ENCODE peak calls at places on chromosomes 6 and 20, in six cellular contexts. One of them, this sample, is unnamed.

GRCh38 chr6:154595538-154595937 is 85.1 kb upstream of the CNKSR3 start:
- DNase-seq in adipocyte: no peak
- DNase-seq in OCI-LY7: no peak
- DNase-seq in CD4-positive, alpha-beta memory T cell: no peak
- DNase-seq in fibroblast of lung: no peak
- DNase-seq in tibial nerve: no peak
- DNase-seq in this sample: no peak

GRCh38 chr6:170111816-170112582 is 178.9 kb downstream of the DLL1 start:
- DNase-seq in adipocyte: no peak
- DNase-seq in OCI-LY7: no peak
- DNase-seq in CD4-positive, alpha-beta memory T cell: no peak
- DNase-seq in fibroblast of lung: no peak
- DNase-seq in tibial nerve: no peak
- DNase-seq in this sample: no peak

GRCh38 chr6:139595183-139595582 is 220.7 kb upstream of the CITED2 start:
- DNase-seq in adipocyte: peak; percentile 51
- DNase-seq in OCI-LY7: no peak
- DNase-seq in CD4-positive, alpha-beta memory T cell: peak; percentile 15
- DNase-seq in fibroblast of lung: peak; percentile 58
- DNase-seq in tibial nerve: no peak
- DNase-seq in this sample: no peak

GRCh38 chr6:48176909-48177308 is 65.9 kb upstream of the PTCHD4 start:
- DNase-seq in adipocyte: no peak
- DNase-seq in OCI-LY7: no peak
- DNase-seq in CD4-positive, alpha-beta memory T cell: no peak
- DNase-seq in fibroblast of lung: no peak
- DNase-seq in tibial nerve: no peak
- DNase-seq in this sample: no peak

GRCh38 chr6:36139991-36140710 is 9.8 kb downstream of the MAPK13 start:
- DNase-seq in adipocyte: no peak
- DNase-seq in OCI-LY7: peak; percentile 34
- DNase-seq in CD4-positive, alpha-beta memory T cell: no peak
- DNase-seq in fibroblast of lung: no peak
- DNase-seq in tibial nerve: no peak
- DNase-seq in this sample: no peak

GRCh38 chr20:1160496-1160895 is 24.3 kb downstream of the TMEM74B start:
- DNase-seq in adipocyte: no peak
- DNase-seq in OCI-LY7: no peak
- DNase-seq in CD4-positive, alpha-beta memory T cell: no peak
- DNase-seq in fibroblast of lung: no peak
- DNase-seq in tibial nerve: no peak
- DNase-seq in this sample: no peak

GRCh38 chr6:109059591-109060021 is 35.0 kb downstream of the SESN1 start:
- DNase-seq in adipocyte: peak; percentile 60
- DNase-seq in OCI-LY7: peak; percentile 26
- DNase-seq in CD4-positive, alpha-beta memory T cell: peak; percentile 52
- DNase-seq in fibroblast of lung: no peak
- DNase-seq in tibial nerve: no peak
- DNase-seq in this sample: no peak

GRCh38 chr6:152854086-152854795 is 103.6 kb downstream of the VIP start:
- DNase-seq in adipocyte: no peak
- DNase-seq in OCI-LY7: no peak
- DNase-seq in CD4-positive, alpha-beta memory T cell: no peak
- DNase-seq in fibroblast of lung: no peak
- DNase-seq in tibial nerve: no peak
- DNase-seq in this sample: no peak

GRCh38 chr20:4555188-4555893 is 166.4 kb upstream of the PRND start:
- DNase-seq in adipocyte: peak; percentile 28
- DNase-seq in OCI-LY7: no peak
- DNase-seq in CD4-positive, alpha-beta memory T cell: no peak
- DNase-seq in fibroblast of lung: peak; percentile 96
- DNase-seq in tibial nerve: no peak
- DNase-seq in this sample: no peak

GRCh38 chr6:136249336-136249735 is 775 bp downstream of the MTFR2 start:
- DNase-seq in adipocyte: no peak
- DNase-seq in OCI-LY7: peak; percentile 14
- DNase-seq in CD4-positive, alpha-beta memory T cell: no peak
- DNase-seq in fibroblast of lung: no peak
- DNase-seq in tibial nerve: no peak
- DNase-seq in this sample: no peak

GRCh38 chr20:63057133-63058117 is 50.7 kb upstream of the BHLHE23 start:
- DNase-seq in adipocyte: no peak
- DNase-seq in OCI-LY7: no peak
- DNase-seq in CD4-positive, alpha-beta memory T cell: no peak
- DNase-seq in fibroblast of lung: peak; percentile 5
- DNase-seq in tibial nerve: no peak
- DNase-seq in this sample: no peak

GRCh38 chr6:125154184-125155135 is 887 bp downstream of the TPD52L1 start:
- DNase-seq in adipocyte: peak; percentile 38
- DNase-seq in OCI-LY7: peak; percentile 4
- DNase-seq in CD4-positive, alpha-beta memory T cell: no peak
- DNase-seq in fibroblast of lung: no peak
- DNase-seq in tibial nerve: peak; percentile 7
- DNase-seq in this sample: no peak

GRCh38 chr20:12201289-12201991 is 283.7 kb downstream of the BTBD3 start:
- DNase-seq in adipocyte: peak; percentile 9
- DNase-seq in OCI-LY7: no peak
- DNase-seq in CD4-positive, alpha-beta memory T cell: no peak
- DNase-seq in fibroblast of lung: peak; percentile 55
- DNase-seq in tibial nerve: no peak
- DNase-seq in this sample: no peak

GRCh38 chr6:39617023-39617422 is 108.2 kb downstream of the KIF6 start:
- DNase-seq in adipocyte: no peak
- DNase-seq in OCI-LY7: no peak
- DNase-seq in CD4-positive, alpha-beta memory T cell: no peak
- DNase-seq in fibroblast of lung: no peak
- DNase-seq in tibial nerve: no peak
- DNase-seq in this sample: no peak

GRCh38 chr6:16712931-16713484 is 48.3 kb downstream of the ATXN1 start:
- DNase-seq in adipocyte: peak; percentile 94
- DNase-seq in OCI-LY7: no peak
- DNase-seq in CD4-positive, alpha-beta memory T cell: no peak
- DNase-seq in fibroblast of lung: peak; percentile 91
- DNase-seq in tibial nerve: peak; percentile 48
- DNase-seq in this sample: peak; percentile 76

GRCh38 chr6:2775003-2775402 is 9.8 kb downstream of the WRNIP1 start:
- DNase-seq in adipocyte: no peak
- DNase-seq in OCI-LY7: no peak
- DNase-seq in CD4-positive, alpha-beta memory T cell: no peak
- DNase-seq in fibroblast of lung: no peak
- DNase-seq in tibial nerve: no peak
- DNase-seq in this sample: no peak

GRCh38 chr20:37954626-37955025 is 51.7 kb downstream of the VSTM2L start:
- DNase-seq in adipocyte: no peak
- DNase-seq in OCI-LY7: no peak
- DNase-seq in CD4-positive, alpha-beta memory T cell: no peak
- DNase-seq in fibroblast of lung: no peak
- DNase-seq in tibial nerve: no peak
- DNase-seq in this sample: no peak

GRCh38 chr6:11543919-11544518 is 6.5 kb downstream of the TMEM170B start:
- DNase-seq in adipocyte: no peak
- DNase-seq in OCI-LY7: no peak
- DNase-seq in CD4-positive, alpha-beta memory T cell: no peak
- DNase-seq in fibroblast of lung: no peak
- DNase-seq in tibial nerve: no peak
- DNase-seq in this sample: no peak

GRCh38 chr6:163929538-163929937 is 515.0 kb downstream of the QKI start:
- DNase-seq in adipocyte: no peak
- DNase-seq in OCI-LY7: no peak
- DNase-seq in CD4-positive, alpha-beta memory T cell: no peak
- DNase-seq in fibroblast of lung: no peak
- DNase-seq in tibial nerve: no peak
- DNase-seq in this sample: no peak

GRCh38 chr6:26223677-26224546 is 136.7 kb downstream of the HFE start:
- DNase-seq in adipocyte: peak; percentile 96
- DNase-seq in OCI-LY7: no peak
- DNase-seq in CD4-positive, alpha-beta memory T cell: peak; percentile 84
- DNase-seq in fibroblast of lung: peak; percentile 98
- DNase-seq in tibial nerve: peak; percentile 59
- DNase-seq in this sample: no peak

GRCh38 chr6:72386324-72386723 is 235.5 kb upstream of the KCNQ5 start:
- DNase-seq in adipocyte: no peak
- DNase-seq in OCI-LY7: no peak
- DNase-seq in CD4-positive, alpha-beta memory T cell: no peak
- DNase-seq in fibroblast of lung: peak; percentile 18
- DNase-seq in tibial nerve: no peak
- DNase-seq in this sample: no peak

GRCh38 chr6:137224890-137225198 is 5.7 kb upstream of the IFNGR1 start:
- DNase-seq in adipocyte: no peak
- DNase-seq in OCI-LY7: peak; percentile 83
- DNase-seq in CD4-positive, alpha-beta memory T cell: no peak
- DNase-seq in fibroblast of lung: no peak
- DNase-seq in tibial nerve: no peak
- DNase-seq in this sample: no peak

GRCh38 chr6:149334201-149334600 is 16.7 kb downstream of the TAB2 start:
- DNase-seq in adipocyte: peak; percentile 42
- DNase-seq in OCI-LY7: no peak
- DNase-seq in CD4-positive, alpha-beta memory T cell: no peak
- DNase-seq in fibroblast of lung: peak; percentile 57
- DNase-seq in tibial nerve: no peak
- DNase-seq in this sample: no peak

GRCh38 chr6:149334682-149335160 is 17.2 kb downstream of the TAB2 start:
- DNase-seq in adipocyte: peak; percentile 85
- DNase-seq in OCI-LY7: no peak
- DNase-seq in CD4-positive, alpha-beta memory T cell: no peak
- DNase-seq in fibroblast of lung: peak; percentile 69
- DNase-seq in tibial nerve: no peak
- DNase-seq in this sample: no peak

GRCh38 chr6:149335924-149336323 is 18.4 kb downstream of the TAB2 start:
- DNase-seq in adipocyte: peak; percentile 46
- DNase-seq in OCI-LY7: no peak
- DNase-seq in CD4-positive, alpha-beta memory T cell: no peak
- DNase-seq in fibroblast of lung: peak; percentile 52
- DNase-seq in tibial nerve: no peak
- DNase-seq in this sample: peak; percentile 65

GRCh38 chr6:149337330-149337729 is 19.8 kb downstream of the TAB2 start:
- DNase-seq in adipocyte: peak; percentile 33
- DNase-seq in OCI-LY7: no peak
- DNase-seq in CD4-positive, alpha-beta memory T cell: no peak
- DNase-seq in fibroblast of lung: no peak
- DNase-seq in tibial nerve: no peak
- DNase-seq in this sample: no peak

DNA sequence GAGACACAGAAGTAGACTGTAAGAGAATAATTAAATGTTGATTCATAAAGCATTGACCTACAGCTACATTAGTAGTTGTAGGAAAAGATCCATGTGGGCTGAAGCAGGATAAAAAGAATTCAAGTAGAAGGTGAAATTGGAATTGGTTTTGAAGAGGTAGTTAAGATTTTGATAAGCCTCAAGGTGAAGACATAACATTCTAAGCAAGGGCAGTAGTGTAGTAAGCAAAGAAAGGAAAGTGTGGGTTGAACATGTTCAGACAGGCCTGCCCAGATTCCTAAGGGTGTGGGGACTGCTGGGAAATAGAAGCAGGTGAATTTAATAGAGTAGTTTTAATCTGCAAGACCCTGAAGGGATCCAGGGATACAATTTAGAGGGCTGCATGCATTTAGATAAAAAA is 19.0 kb downstream of the TAB2 start:
- DNase-seq in adipocyte: no peak
- DNase-seq in OCI-LY7: no peak
- DNase-seq in CD4-positive, alpha-beta memory T cell: no peak
- DNase-seq in fibroblast of lung: no peak
- DNase-seq in tibial nerve: no peak
- DNase-seq in this sample: no peak
- H3K4me1 ChIP-seq in adipocyte: peaks cover 79% of the 10 kb centered on the region
- H3K4me1 ChIP-seq in OCI-LY7: peaks cover 7% of the 10 kb centered on the region
- H3K4me1 ChIP-seq in CD4-positive, alpha-beta memory T cell: peaks cover 93% of the 10 kb centered on the region
- H3K4me1 ChIP-seq in fibroblast of lung: peaks cover 9% of the 10 kb centered on the region
- H3K4me1 ChIP-seq in tibial nerve: no peaks in the 10 kb centered on the region
- H3K4me1 ChIP-seq in this sample: peaks cover 51% of the 10 kb centered on the region

DNA sequence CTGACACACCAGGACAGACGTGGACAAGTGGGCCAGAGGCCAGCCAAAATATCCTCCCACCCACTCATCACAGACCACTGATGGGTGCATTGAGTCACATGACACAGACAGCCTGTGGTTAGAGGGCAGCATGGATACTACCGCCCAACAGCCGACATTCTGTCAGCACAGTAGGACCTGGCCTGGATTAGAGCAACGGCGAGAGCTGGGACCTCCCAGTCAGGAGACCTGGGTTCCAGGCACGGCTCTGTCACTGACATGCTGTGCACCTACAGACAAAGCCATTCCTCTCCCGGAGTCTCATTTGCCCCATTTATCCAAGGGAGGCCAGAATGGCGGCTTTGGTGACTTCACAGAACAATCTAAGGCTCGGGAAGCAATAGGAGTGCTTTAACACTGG is 8.0 kb downstream of the ZNF335 start:
- DNase-seq in adipocyte: no peak
- DNase-seq in OCI-LY7: no peak
- DNase-seq in CD4-positive, alpha-beta memory T cell: no peak
- DNase-seq in fibroblast of lung: no peak
- DNase-seq in tibial nerve: no peak
- DNase-seq in this sample: no peak
- H3K4me1 ChIP-seq in adipocyte: peaks cover 11% of the 10 kb centered on the region
- H3K4me1 ChIP-seq in OCI-LY7: no peaks in the 10 kb centered on the region
- H3K4me1 ChIP-seq in CD4-positive, alpha-beta memory T cell: peaks cover 6% of the 10 kb centered on the region
- H3K4me1 ChIP-seq in fibroblast of lung: peaks cover 4% of the 10 kb centered on the region
- H3K4me1 ChIP-seq in tibial nerve: no peaks in the 10 kb centered on the region
- H3K4me1 ChIP-seq in this sample: no peaks in the 10 kb centered on the region

GRCh38 chr6:32857156-32857891 is 3.3 kb downstream of the PSMB9 start:
- DNase-seq in adipocyte: no peak
- DNase-seq in OCI-LY7: no peak
- DNase-seq in CD4-positive, alpha-beta memory T cell: no peak
- DNase-seq in fibroblast of lung: no peak
- DNase-seq in tibial nerve: no peak
- DNase-seq in this sample: no peak
- H3K4me1 ChIP-seq in adipocyte: peaks cover 9% of the 10 kb centered on the region
- H3K4me1 ChIP-seq in OCI-LY7: peaks cover 76% of the 10 kb centered on the region
- H3K4me1 ChIP-seq in CD4-positive, alpha-beta memory T cell: peaks cover 49% of the 10 kb centered on the region
- H3K4me1 ChIP-seq in fibroblast of lung: no peaks in the 10 kb centered on the region
- H3K4me1 ChIP-seq in tibial nerve: no peaks in the 10 kb centered on the region
- H3K4me1 ChIP-seq in this sample: peaks cover 33% of the 10 kb centered on the region

GRCh38 chr6:14283600-14284235 is 166.1 kb downstream of the CD83 start:
- DNase-seq in adipocyte: peak; percentile 53
- DNase-seq in OCI-LY7: no peak
- DNase-seq in CD4-positive, alpha-beta memory T cell: no peak
- DNase-seq in fibroblast of lung: peak; percentile 27
- DNase-seq in tibial nerve: no peak
- DNase-seq in this sample: no peak
- H3K4me1 ChIP-seq in adipocyte: peaks cover 16% of the 10 kb centered on the region
- H3K4me1 ChIP-seq in OCI-LY7: peaks cover 14% of the 10 kb centered on the region
- H3K4me1 ChIP-seq in CD4-positive, alpha-beta memory T cell: no peaks in the 10 kb centered on the region
- H3K4me1 ChIP-seq in fibroblast of lung: peaks cover 8% of the 10 kb centered on the region
- H3K4me1 ChIP-seq in tibial nerve: no peaks in the 10 kb centered on the region
- H3K4me1 ChIP-seq in this sample: peaks cover 15% of the 10 kb centered on the region

GRCh38 chr6:30837432-30837831 is 46.9 kb upstream of the DDR1 start:
- DNase-seq in adipocyte: no peak
- DNase-seq in OCI-LY7: no peak
- DNase-seq in CD4-positive, alpha-beta memory T cell: no peak
- DNase-seq in fibroblast of lung: no peak
- DNase-seq in tibial nerve: no peak
- DNase-seq in this sample: no peak
- H3K4me1 ChIP-seq in adipocyte: peaks cover 28% of the 10 kb centered on the region
- H3K4me1 ChIP-seq in OCI-LY7: peaks cover 6% of the 10 kb centered on the region
- H3K4me1 ChIP-seq in CD4-positive, alpha-beta memory T cell: peaks cover 30% of the 10 kb centered on the region
- H3K4me1 ChIP-seq in fibroblast of lung: no peaks in the 10 kb centered on the region
- H3K4me1 ChIP-seq in tibial nerve: no peaks in the 10 kb centered on the region
- H3K4me1 ChIP-seq in this sample: peaks cover 6% of the 10 kb centered on the region